ENCODE peak calls at places on chromosome 17, in ten cellular contexts. K, U, S, O, D, Q, F, N, P and R are unnamed samples.

GRCh38 chr17:82965371-82965770 is 114.0 kb upstream of the METRNL start:
- DNase-seq in S (no peak), F (no peak), K (no peak), U (no peak), Q (no peak), O (no peak), P (no peak), D (no peak), N (no peak), R (no peak)

GRCh38 chr17:73667184-73667959 is 23.1 kb upstream of the SDK2 start:
- DNase-seq in P (no peak), Q (peak; percentile 47), F (no peak), U (no peak), O (no peak), S (no peak), N (no peak), D (no peak), K (no peak), R (no peak)

GRCh38 chr17:57045868-57046671 is 39.0 kb upstream of the AKAP1 start:
- DNase-seq in D (peak; percentile 67), P (no peak), S (no peak), Q (peak; percentile 60), O (no peak), K (no peak), N (peak; percentile 8), U (no peak), F (peak; percentile 2), R (no peak)

GRCh38 chr17:77924757-77925336 is 33.7 kb upstream of the TNRC6C start:
- DNase-seq in K (no peak), Q (no peak), U (no peak), S (no peak), O (peak; percentile 31), D (peak; percentile 58), F (no peak), N (no peak), P (peak; percentile 41), R (no peak)

GRCh38 chr17:1904273-1905052 is 74.7 kb downstream of the RPA1 start:
- DNase-seq in S (no peak), U (no peak), P (no peak), N (no peak), K (no peak), O (no peak), D (no peak), F (no peak), Q (no peak), R (no peak)

GRCh38 chr17:40498281-40499084 is 2.9 kb downstream of the TNS4 start:
- DNase-seq in D (no peak), K (no peak), F (no peak), S (no peak), N (no peak), P (no peak), O (no peak), U (no peak), Q (no peak), R (no peak)

GRCh38 chr17:66355510-66355909 is 53.1 kb downstream of the PRKCA start:
- DNase-seq in N (no peak), P (no peak), U (no peak), O (no peak), S (no peak), D (no peak), Q (no peak), K (no peak), F (no peak), R (no peak)

GRCh38 chr17:41812176-41813038 is at the start of gene FKBP10:
- DNase-seq in N (no peak), P (peak; percentile 29), F (peak; percentile 12), S (peak; percentile 11), K (peak; percentile 90), D (peak; percentile 89), U (peak; percentile 81), Q (no peak), O (peak; percentile 83), R (peak; percentile 75)

GRCh38 chr17:412211-413015 is 59.8 kb upstream of the RPH3AL start:
- DNase-seq in S (peak; percentile 37), Q (peak; percentile 72), N (no peak), U (peak; percentile 45), O (peak; percentile 53), D (no peak), K (no peak), F (peak; percentile 61), P (peak; percentile 62), R (peak; percentile 39)

GRCh38 chr17:72457712-72458111 is 336.9 kb downstream of the SOX9 start:
- DNase-seq in Q (no peak), P (no peak), K (no peak), U (no peak), O (no peak), S (peak; percentile 67), N (no peak), D (no peak), F (no peak), R (no peak)

GRCh38 chr17:54891176-54891821 is 9.4 kb upstream of the TOM1L1 start:
- DNase-seq in Q (no peak), S (peak; percentile 51), U (peak; percentile 9), P (peak; percentile 49), K (no peak), O (peak; percentile 60), D (no peak), N (no peak), F (no peak), R (peak; percentile 44)

GRCh38 chr17:7631398-7632380 is 1.8 kb downstream of the SHBG start:
- DNase-seq in N (no peak), S (no peak), O (no peak), F (no peak), D (no peak), U (no peak), K (no peak), Q (no peak), P (no peak), R (no peak)

GRCh38 chr17:72580321-72581127 is 459.7 kb downstream of the SOX9 start:
- DNase-seq in N (no peak), F (no peak), O (no peak), S (peak; percentile 56), Q (no peak), K (no peak), P (peak; percentile 58), D (no peak), U (no peak), R (no peak)

GRCh38 chr17:47778184-47778635 is 43.4 kb downstream of the OSBPL7 start:
- DNase-seq in P (no peak), Q (no peak), K (no peak), N (no peak), O (no peak), F (no peak), D (no peak), U (no peak), S (no peak), R (no peak)

GRCh38 chr17:56914641-56915263 is 903 bp upstream of the TRIM25 start:
- DNase-seq in U (no peak), N (no peak), K (no peak), S (peak; percentile 47), P (no peak), Q (no peak), O (no peak), D (no peak), F (no peak), R (no peak)

GRCh38 chr17:82670661-82671060 is 22.4 kb upstream of the WDR45B start:
- DNase-seq in S (no peak), Q (no peak), F (no peak), U (no peak), N (no peak), P (no peak), O (no peak), D (no peak), K (no peak), R (no peak)

GRCh38 chr17:32523017-32523680 is 36.4 kb downstream of the CDK5R1 start:
- DNase-seq in Q (peak; percentile 83), N (no peak), U (no peak), D (peak; percentile 30), P (peak; percentile 50), K (no peak), O (no peak), S (no peak), F (no peak), R (no peak)